ENCODE peak calls at places on chromosomes 3 and 15, in four cellular contexts. Z is endothelial cell; G is effector memory CD8-positive, alpha-beta T cell; L is stromal cell of bone marrow. U is an unnamed sample.
A peak's percentile ranks its signal among the peaks of the same experiment; 100 is the strongest.

GRCh38 chr3:12142476-12142875 is 16.2 kb downstream of the TIMP4 start:
- DNase-seq in Z (no peak), G (no peak), L (no peak), U (no peak)

GRCh38 chr15:60154764-60155163 is 150.7 kb downstream of the FOXB1 start:
- DNase-seq in Z (no peak), G (no peak), L (no peak), U (no peak)

GRCh38 chr15:67157779-67158366 is 92.5 kb downstream of the SMAD3 start:
- DNase-seq in Z (no peak), G (no peak), L (no peak), U (no peak)

GRCh38 chr3:50817756-50818518 is 143.2 kb downstream of the DOCK3 start:
- DNase-seq in Z (no peak), G (no peak), L (no peak), U (no peak)

GRCh38 chr15:100261302-100262240 is 80.2 kb downstream of the ADAMTS17 start:
- DNase-seq in Z (no peak), G (no peak), L (no peak), U (no peak)

GRCh38 chr3:42823351-42823750 is 14.1 kb downstream of the ACKR2 start:
- DNase-seq in Z (no peak), G (no peak), L (no peak), U (no peak)

GRCh38 chr3:69767571-69767970 is 28.3 kb downstream of the MITF start:
- DNase-seq in Z (no peak), G (no peak), L (no peak), U (no peak)

GRCh38 chr3:118833075-118833474 is 201.6 kb downstream of the IGSF11 start:
- DNase-seq in Z (no peak), G (no peak), L (peak; percentile 15), U (no peak)

GRCh38 chr3:190038050-190038631 is 82.6 kb downstream of the P3H2 start:
- DNase-seq in Z (peak; percentile 6), G (no peak), L (peak; percentile 66), U (no peak)

GRCh38 chr15:34501131-34501530 is 63.5 kb upstream of the GOLGA8A start:
- DNase-seq in Z (no peak), G (no peak), L (no peak), U (no peak)

GRCh38 chr3:127351350-127351749 is 63.5 kb upstream of the PRR20G start:
- DNase-seq in Z (no peak), G (no peak), L (no peak), U (no peak)

GRCh38 chr3:191387441-191388077 is 57.2 kb upstream of the UTS2B start:
- DNase-seq in Z (no peak), G (no peak), L (no peak), U (no peak)

U was measured in GM04503.